ENCODE peak calls at places on chromosomes 4 and X, in four cellular contexts. T is pancreas, L is dorsolateral prefrontal cortex, G is AG10803. C is an unnamed sample.

GRCh38 chr4:55154933-55155332 is 29.5 kb upstream of the KDR start:
- DNase-seq in L (no peak), G (no peak), T (no peak), C (no peak)

GRCh38 chrX:55717521-55718497 is at the start of gene RRAGB:
- DNase-seq in T (peak; percentile 94), G (peak; percentile 91), L (peak; percentile 96), C (peak; percentile 90)

GRCh38 chr4:128364565-128364964 is 77.0 kb upstream of the PGRMC2 start:
- DNase-seq in L (no peak), T (no peak), G (no peak), C (no peak)

GRCh38 chr4:5808081-5808741 is 84.7 kb downstream of the CRMP1 start:
- DNase-seq in G (peak; percentile 34), L (no peak), T (no peak), C (no peak)

GRCh38 chr4:40502220-40502619 is 127.4 kb downstream of the RBM47 start:
- DNase-seq in G (no peak), T (no peak), L (no peak), C (no peak)

GRCh38 chr4:78056265-78057129 is 626 bp upstream of the FRAS1 start:
- DNase-seq in G (peak; percentile 56), L (peak; percentile 35), T (peak; percentile 84), C (peak; percentile 80)

GRCh38 chrX:20067709-20068315 is 48.9 kb downstream of the MAP7D2 start:
- DNase-seq in L (peak; percentile 56), T (no peak), G (peak; percentile 85), C (peak; percentile 76)

GRCh38 chr4:152248347-152248746 is 287.5 kb downstream of the FBXW7 start:
- DNase-seq in L (no peak), T (no peak), G (no peak), C (no peak)

GRCh38 chrX:17923546-17923945 is 62.4 kb upstream of the RAI2 start:
- DNase-seq in T (no peak), G (no peak), L (no peak), C (no peak)

GRCh38 chr4:73836373-73837269 is at the start of gene CXCL6:
- DNase-seq in G (no peak), L (no peak), T (peak; percentile 63), C (peak; percentile 12)

GRCh38 chr4:82984459-82984858 is 26.2 kb downstream of the LIN54 start:
- DNase-seq in G (peak; percentile 63), L (no peak), T (no peak), C (no peak)

GRCh38 chr4:82988323-82988832 is 22.2 kb downstream of the LIN54 start:
- DNase-seq in T (no peak), G (peak; percentile 86), L (no peak), C (no peak)

GRCh38 chr4:82994834-82995233 is 15.8 kb downstream of the LIN54 start:
- DNase-seq in T (no peak), G (no peak), L (no peak), C (no peak)

GRCh38 chr4:82989567-82990429 is 20.8 kb downstream of the LIN54 start:
- DNase-seq in T (no peak), G (peak; percentile 11), L (no peak), C (no peak)
- H3K4me3 ChIP-seq in T (no peak overlapping the region), G (peak overlapping the region; percentile 29), L (no peak overlapping the region), C (no peak overlapping the region)

DNA sequence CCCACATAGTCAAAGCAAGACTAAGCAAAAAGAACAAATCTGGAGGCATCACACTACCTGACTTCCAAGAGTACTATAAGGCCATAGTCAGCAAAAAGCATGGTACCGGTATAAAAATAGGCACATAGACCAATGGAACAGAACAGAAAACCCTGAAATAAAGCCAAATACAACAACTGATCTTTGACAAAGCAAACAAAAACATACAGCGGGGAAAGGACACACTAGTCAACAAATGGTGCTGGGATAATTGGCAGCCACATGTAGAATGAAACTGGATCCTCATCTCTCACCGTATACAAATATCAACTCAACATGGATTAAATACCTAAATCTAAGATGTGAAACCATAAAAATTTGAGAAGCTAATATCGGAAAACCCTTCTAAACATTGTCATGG is 819.3 kb upstream of the FRG1 start:
- DNase-seq in L (no peak), G (no peak), T (no peak), C (no peak)
- H3K4me3 ChIP-seq in L (no peak overlapping the region), G (no peak overlapping the region), T (no peak overlapping the region), C (no peak overlapping the region)

DNA sequence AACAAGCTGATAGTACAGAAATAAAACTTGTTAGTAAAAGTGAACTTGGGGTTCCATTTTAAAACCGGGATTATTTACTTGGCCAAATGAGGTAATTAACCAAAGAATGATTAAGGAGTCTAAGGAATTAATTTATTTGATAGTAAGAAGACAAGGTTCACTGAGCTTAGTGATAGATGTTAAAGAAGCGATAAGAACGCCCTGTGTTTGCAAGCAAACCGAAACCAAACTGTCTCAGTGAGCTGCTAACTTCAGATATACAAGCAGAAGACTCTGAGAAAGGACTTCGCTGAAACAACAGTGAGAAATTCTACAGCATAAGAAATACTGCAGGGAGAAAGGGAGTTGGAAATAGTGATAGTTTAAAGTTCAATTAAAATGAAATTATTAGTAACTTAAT is 37.6 kb upstream of the SHISA3 start:
- DNase-seq in T (no peak), G (peak; percentile 3), L (no peak), C (no peak)
- H3K4me3 ChIP-seq in T (no peak overlapping the region), G (peak overlapping the region; percentile 5), L (no peak overlapping the region), C (no peak overlapping the region)

GRCh38 chr4:477686-478085 is 21.3 kb downstream of the ZNF721 start:
- DNase-seq in G (no peak), T (no peak), L (no peak), C (no peak)
- H3K4me3 ChIP-seq in G (no peak overlapping the region), T (no peak overlapping the region), L (no peak overlapping the region), C (no peak overlapping the region)

DNA sequence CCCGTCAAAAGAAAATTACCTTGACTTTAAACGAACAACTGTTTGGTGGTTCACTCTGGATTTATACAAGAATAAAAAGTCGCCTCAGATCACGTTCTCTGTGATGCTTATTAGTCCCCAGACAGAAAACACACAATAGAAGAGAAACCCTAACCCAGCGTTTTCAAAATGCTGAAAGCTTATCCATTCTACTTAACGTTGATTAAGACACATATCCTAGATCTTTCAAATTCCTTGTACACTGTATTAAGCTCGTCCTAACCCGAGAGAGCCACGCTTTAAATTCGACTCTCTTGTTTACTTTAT is 786 bp upstream of the PITX2 start:
- DNase-seq in L (no peak), G (no peak), T (no peak), C (no peak)
- H3K4me3 ChIP-seq in L (no peak overlapping the region), G (peak overlapping the region; percentile 43), T (no peak overlapping the region), C (no peak overlapping the region)

GRCh38 chr4:163263601-163264000 is 68.8 kb downstream of the NPY1R start:
- DNase-seq in G (no peak), L (no peak), T (no peak), C (no peak)
- H3K4me3 ChIP-seq in G (no peak overlapping the region), L (no peak overlapping the region), T (no peak overlapping the region), C (no peak overlapping the region)

GRCh38 chrX:25144043-25144940 is 128.5 kb upstream of the ARX start:
- DNase-seq in G (peak; percentile 54), T (peak; percentile 54), L (peak; percentile 68), C (peak; percentile 49)
- H3K4me3 ChIP-seq in G (peak overlapping the region; percentile 27), T (no peak overlapping the region), L (peak overlapping the region; percentile 49), C (no peak overlapping the region)

GRCh38 chrX:100635040-100635439 is 1.6 kb downstream of the TSPAN6 start:
- DNase-seq in G (no peak), T (no peak), L (no peak), C (no peak)
- H3K4me3 ChIP-seq in G (no peak overlapping the region), T (no peak overlapping the region), L (no peak overlapping the region), C (peak overlapping the region; percentile 58)

GRCh38 chr4:117466388-117466787 is 381.0 kb upstream of the TRAM1L1 start:
- DNase-seq in T (no peak), G (no peak), L (no peak), C (no peak)
- H3K4me3 ChIP-seq in T (no peak overlapping the region), G (no peak overlapping the region), L (no peak overlapping the region), C (no peak overlapping the region)

C was measured in tibial nerve.